ENCODE peak calls at places on chromosome 19, in eight cellular contexts. G is PC-3, M is GM23248, I is Peyer's patch, H is astrocyte, C is breast epithelium, Q is GM23338, E is ascending aorta. F is an unnamed sample. For H3K4me1, the result is how much of the 10 kb centered on the place peaks cover.

GRCh38 chr19:3868770-3869456 is at the start of gene ZFR2:
- DNase-seq in E (no peak), G (no peak), C (no peak), H (no peak), I (no peak), Q (peak), M (no peak), F (no peak)

GRCh38 chr19:32735936-32736335 is 16.4 kb downstream of the TDRD12 start:
- DNase-seq in E (no peak), Q (no peak), G (no peak), M (no peak), H (no peak), C (no peak), I (no peak), F (no peak)

GRCh38 chr19:10855879-10856522 is 7.8 kb downstream of the C19orf38 start:
- DNase-seq in M (peak), C (no peak), E (no peak), H (no peak), G (peak), I (no peak), Q (peak), F (peak)

GRCh38 chr19:32773126-32773525 is 53.6 kb downstream of the TDRD12 start:
- DNase-seq in M (no peak), C (no peak), I (no peak), H (no peak), G (no peak), E (no peak), Q (no peak), F (no peak)

GRCh38 chr19:14406645-14407331 is 12.4 kb downstream of the DDX39A start:
- DNase-seq in H (no peak), I (no peak), E (no peak), G (no peak), C (no peak), M (no peak), Q (no peak), F (no peak)

GRCh38 chr19:36973021-36973843 is 57.1 kb downstream of the ZNF568 start:
- DNase-seq in E (peak), M (peak), C (peak), G (no peak), H (peak), Q (peak), I (peak), F (peak)

GRCh38 chr19:40717325-40717879 is 490 bp downstream of the ITPKC start:
- DNase-seq in H (no peak), E (no peak), Q (no peak), I (peak), G (no peak), M (no peak), C (peak), F (no peak)

GRCh38 chr19:37683520-37683919 is 28.3 kb upstream of the ZFP30 start:
- DNase-seq in G (no peak), C (no peak), E (no peak), I (no peak), M (no peak), Q (no peak), H (no peak), F (no peak)

GRCh38 chr19:4357095-4357797 is 13.9 kb downstream of the MPND start:
- DNase-seq in E (no peak), I (no peak), M (no peak), C (no peak), H (no peak), G (no peak), Q (no peak), F (no peak)

GRCh38 chr19:18419195-18419698 is at the start of gene SSBP4:
- DNase-seq in M (peak), H (peak), E (peak), G (peak), Q (peak), C (no peak), I (peak), F (peak)

GRCh38 chr19:18420931-18421330 is 1.7 kb downstream of the SSBP4 start:
- DNase-seq in C (no peak), G (no peak), M (no peak), I (no peak), E (no peak), Q (no peak), H (no peak), F (no peak)

GRCh38 chr19:18421371-18421959 is 2.3 kb downstream of the SSBP4 start:
- DNase-seq in E (no peak), G (no peak), M (no peak), C (no peak), Q (no peak), I (no peak), H (no peak), F (no peak)

GRCh38 chr19:18418725-18419194 is 438 bp upstream of the SSBP4 start:
- DNase-seq in G (no peak), M (peak), I (no peak), Q (peak), H (no peak), C (no peak), E (peak), F (no peak)

DNA sequence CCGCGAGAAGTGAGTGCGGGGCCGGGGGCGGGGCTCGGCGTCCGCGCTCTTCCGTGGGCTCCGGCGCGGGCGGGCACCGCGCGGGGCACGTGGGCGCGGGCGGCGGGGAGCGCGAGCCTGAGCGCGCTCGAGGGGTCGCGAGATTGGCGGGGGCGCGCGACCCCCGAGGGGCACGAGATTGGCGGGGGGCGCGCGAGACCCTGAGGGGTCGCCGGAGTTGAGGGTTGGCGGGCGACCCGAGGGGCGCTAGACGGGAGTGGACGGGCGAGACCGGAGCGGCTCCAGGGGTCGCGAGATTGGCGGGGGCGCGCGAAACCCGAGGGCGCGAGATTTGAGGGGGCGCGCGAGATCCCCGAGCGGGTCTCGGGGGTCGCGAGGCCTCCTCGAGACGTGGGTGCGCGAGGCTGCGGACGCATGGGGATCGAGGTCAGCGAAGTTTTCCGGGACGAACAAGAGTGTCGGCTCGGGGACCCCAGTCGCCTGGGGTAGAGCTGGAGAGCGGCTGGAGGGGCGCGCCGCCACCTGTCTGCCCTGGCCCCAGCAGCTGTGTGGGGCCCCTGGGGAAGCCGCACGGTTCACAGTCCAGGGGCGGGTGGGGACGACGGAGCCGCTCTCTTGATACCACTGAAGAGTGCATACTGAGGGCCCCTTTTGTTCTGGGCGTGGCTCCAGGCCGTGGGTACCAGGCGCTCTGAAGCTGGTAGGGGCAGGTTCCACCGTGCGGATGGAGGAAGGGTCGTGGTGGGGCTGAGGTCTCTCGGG is 682 bp downstream of the SSBP4 start:
- DNase-seq in H (no peak), Q (peak), G (peak), E (no peak), I (peak), C (no peak), M (peak), F (no peak)
- H3K4me1 ChIP-seq in H (under half), Q (under half), G (under half), E (under half), I (half or more), C (under half), M (under half), F (under half)

DNA sequence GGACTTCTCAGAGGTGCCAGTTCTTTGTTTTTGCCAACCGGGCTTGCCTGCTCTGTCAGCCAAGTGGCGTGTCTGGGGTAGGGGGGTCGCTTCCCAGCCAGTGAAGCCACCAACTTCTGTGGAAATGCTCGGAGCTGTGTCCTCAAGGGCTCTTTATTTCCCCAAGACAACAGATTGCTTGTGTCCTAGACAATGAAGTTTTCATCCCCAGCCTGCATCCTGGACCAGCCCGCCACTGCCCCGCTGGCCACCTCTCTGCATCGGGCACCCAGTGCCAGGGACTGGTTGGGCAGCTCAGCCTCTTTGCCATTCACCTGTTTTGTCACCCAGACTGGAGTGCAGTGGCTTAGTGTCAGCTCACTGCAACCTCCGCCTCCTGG is 3.7 kb downstream of the RAB11B start:
- DNase-seq in Q (no peak), M (no peak), G (no peak), C (peak), H (no peak), E (no peak), I (no peak), F (no peak)
- H3K4me1 ChIP-seq in Q (under half), M (under half), G (under half), C (under half), H (under half), E (under half), I (half or more), F (under half)

GRCh38 chr19:43934055-43934984 is 762 bp downstream of the ZNF45 start:
- DNase-seq in Q (peak), C (no peak), G (peak), H (peak), I (no peak), M (peak), E (no peak), F (no peak)
- H3K4me1 ChIP-seq in Q (under half), C (under half), G (under half), H (under half), I (under half), M (under half), E (under half), F (under half)

GRCh38 chr19:16376649-16377048 is 52.0 kb downstream of the KLF2 start:
- DNase-seq in Q (peak), G (peak), C (no peak), E (no peak), M (peak), H (no peak), I (peak), F (no peak)

GRCh38 chr19:16375936-16376185 is 51.2 kb downstream of the KLF2 start:
- DNase-seq in C (no peak), G (no peak), M (no peak), E (no peak), Q (no peak), I (no peak), H (no peak), F (no peak)

GRCh38 chr19:16376241-16376640 is 51.6 kb downstream of the KLF2 start:
- DNase-seq in M (no peak), E (no peak), H (no peak), I (no peak), G (no peak), C (no peak), Q (no peak), F (no peak)

GRCh38 chr19:16378291-16378889 is 53.8 kb downstream of the KLF2 start:
- DNase-seq in H (no peak), I (no peak), G (no peak), M (no peak), Q (no peak), E (no peak), C (no peak), F (no peak)

GRCh38 chr19:16377521-16377920 is 52.9 kb downstream of the KLF2 start:
- DNase-seq in I (no peak), E (no peak), Q (no peak), G (no peak), M (no peak), H (no peak), C (no peak), F (no peak)
- H3K4me1 ChIP-seq in I (under half), E (under half), Q (under half), G (under half), M (under half), H (under half), C (under half), F (under half)

GRCh38 chr19:17325881-17326594 is 8.6 kb downstream of the ANO8 start:
- DNase-seq in M (no peak), I (no peak), E (peak), G (no peak), Q (no peak), H (no peak), C (peak), F (peak)

GRCh38 chr19:17323973-17324327 is 10.7 kb downstream of the ANO8 start:
- DNase-seq in Q (no peak), M (no peak), E (no peak), H (no peak), I (no peak), C (no peak), G (no peak), F (no peak)

GRCh38 chr19:17326595-17326966 is 8.1 kb downstream of the ANO8 start:
- DNase-seq in Q (peak), H (no peak), C (peak), E (no peak), M (no peak), I (no peak), G (no peak), F (no peak)

GRCh38 chr19:17324357-17325114 is 10.1 kb downstream of the ANO8 start:
- DNase-seq in E (no peak), G (no peak), M (no peak), H (no peak), I (no peak), C (no peak), Q (no peak), F (no peak)

DNA sequence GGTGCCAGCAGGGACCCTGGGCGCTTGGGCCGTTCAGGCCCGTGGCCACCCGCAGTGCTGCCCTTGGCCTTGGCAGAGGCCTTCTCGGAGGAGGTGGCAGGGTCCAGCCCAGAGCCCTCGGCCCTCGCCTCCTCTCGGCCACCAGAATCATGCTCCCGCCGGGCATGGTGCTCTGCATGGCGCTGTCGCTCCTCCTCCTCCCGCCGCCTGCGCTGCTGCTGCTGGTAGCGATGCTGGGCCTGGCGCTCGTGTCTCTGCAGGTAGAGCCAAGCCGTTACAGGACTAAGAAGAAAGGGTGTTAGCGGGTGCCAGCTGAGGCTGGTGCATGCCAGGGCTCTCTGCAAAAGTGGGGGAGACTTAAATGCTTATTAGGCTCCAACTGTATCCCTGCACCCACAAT is 9.5 kb downstream of the ANO8 start:
- DNase-seq in G (no peak), H (no peak), M (no peak), I (no peak), E (no peak), Q (no peak), C (no peak), F (no peak)
- H3K4me1 ChIP-seq in G (under half), H (under half), M (under half), I (under half), E (under half), Q (under half), C (under half), F (under half)

DNA sequence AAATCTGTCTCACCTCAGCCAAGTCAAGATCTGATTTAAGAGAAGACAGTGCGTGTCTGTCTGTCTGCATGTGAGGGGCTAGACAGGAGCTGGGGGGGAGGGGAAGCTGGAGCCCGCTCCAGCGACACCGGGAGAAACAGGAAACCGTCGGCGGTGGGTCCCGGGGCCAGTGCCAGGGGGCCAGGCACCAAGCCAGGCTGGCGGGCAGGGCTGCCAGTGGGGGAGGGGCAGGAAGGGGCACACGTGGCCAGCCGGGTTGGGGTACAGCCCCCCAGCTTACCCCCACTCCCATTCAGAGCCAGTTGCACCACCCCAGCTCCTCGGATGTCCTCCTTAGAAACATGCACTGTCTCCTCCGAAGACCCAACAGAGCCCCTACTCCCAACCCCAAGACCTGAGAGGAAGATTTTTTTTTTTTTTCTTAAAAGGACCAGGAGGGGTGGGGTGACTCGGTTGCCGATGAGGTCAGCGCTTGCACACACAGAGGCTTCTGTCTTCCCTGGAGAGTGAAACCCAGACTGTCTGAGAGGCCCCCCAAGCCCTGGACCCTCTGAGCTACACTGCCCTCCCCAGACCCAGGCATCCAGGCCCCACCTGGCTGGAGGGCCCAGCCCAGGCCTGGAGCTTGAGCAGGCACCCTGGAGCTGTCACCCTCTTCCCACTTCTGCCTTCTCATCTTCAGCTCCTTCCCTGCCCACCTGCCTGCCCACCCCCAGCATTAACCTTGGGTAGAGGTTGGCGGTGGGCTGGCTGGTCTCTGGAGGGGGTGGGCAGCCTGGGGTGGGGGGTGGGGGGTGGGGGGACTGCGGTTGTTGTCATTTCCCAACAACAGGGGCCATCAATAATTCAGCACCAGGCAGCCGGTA is 4.0 kb downstream of the ERF start:
- DNase-seq in I (no peak), C (peak), M (peak), E (no peak), H (no peak), Q (no peak), G (no peak), F (no peak)
- H3K4me1 ChIP-seq in I (under half), C (under half), M (under half), E (under half), H (under half), Q (under half), G (under half), F (under half)

GRCh38 chr19:55083004-55083850 is 7.6 kb downstream of the EPS8L1 start:
- DNase-seq in I (peak), E (no peak), M (no peak), Q (peak), C (no peak), G (no peak), H (no peak), F (no peak)
- H3K4me1 ChIP-seq in I (under half), E (under half), M (under half), Q (under half), C (under half), G (under half), H (under half), F (under half)

DNA sequence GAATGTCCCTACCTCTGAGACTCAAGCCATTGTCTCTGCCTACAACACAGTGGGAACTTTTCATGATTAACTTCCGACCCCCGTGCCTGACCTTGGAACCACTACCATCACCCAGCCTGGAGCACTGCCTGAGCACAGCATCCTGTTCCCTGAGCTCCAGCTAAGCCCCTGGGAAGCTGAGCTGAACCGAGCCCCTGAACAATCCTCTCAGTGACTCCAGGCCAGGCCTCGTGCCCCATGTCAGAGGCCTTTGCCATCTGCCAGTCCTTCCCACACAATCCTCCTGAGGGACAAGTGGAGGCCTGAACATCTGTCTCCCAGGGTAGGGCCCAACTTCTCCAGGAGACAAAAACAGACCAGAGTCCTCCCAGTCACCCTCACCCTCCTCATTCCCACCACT is 17.5 kb downstream of the CEACAM3 start:
- DNase-seq in E (no peak), G (no peak), Q (no peak), M (no peak), I (no peak), H (no peak), C (no peak), F (no peak)
- H3K4me1 ChIP-seq in E (under half), G (under half), Q (under half), M (under half), I (under half), H (under half), C (under half), F (under half)

GRCh38 chr19:29678484-29679106 is 13.3 kb downstream of the PLEKHF1 start:
- DNase-seq in E (no peak), G (no peak), I (no peak), M (peak), H (no peak), Q (no peak), C (peak), F (no peak)
- H3K4me1 ChIP-seq in E (under half), G (under half), I (half or more), M (under half), H (under half), Q (under half), C (under half), F (under half)

GRCh38 chr19:38736413-38737280 is 7.6 kb downstream of the CAPN12 start:
- DNase-seq in Q (peak), I (peak), C (peak), H (no peak), M (peak), G (peak), E (no peak), F (no peak)

GRCh38 chr19:38734426-38735256 is 9.6 kb downstream of the CAPN12 start:
- DNase-seq in I (peak), G (peak), H (no peak), Q (no peak), C (peak), E (peak), M (peak), F (peak)

GRCh38 chr19:38736036-38736412 is 8.2 kb downstream of the CAPN12 start:
- DNase-seq in M (peak), I (peak), Q (peak), G (peak), H (no peak), E (no peak), C (peak), F (no peak)

GRCh38 chr19:38734176-38734425 is 10.2 kb downstream of the CAPN12 start:
- DNase-seq in C (no peak), Q (no peak), E (no peak), M (no peak), I (peak), H (no peak), G (no peak), F (no peak)

GRCh38 chr19:38735257-38735686 is 9.0 kb downstream of the CAPN12 start:
- DNase-seq in M (no peak), I (no peak), E (no peak), Q (peak), C (peak), H (no peak), G (peak), F (no peak)
- H3K4me1 ChIP-seq in M (under half), I (half or more), E (under half), Q (under half), C (under half), H (under half), G (under half), F (under half)

F was measured in foreskin keratinocyte.